ENCODE peak calls at places on chromosomes 2 and 18, in six cellular contexts. Y is stimulated activated CD4-positive, alpha-beta T cell treated with anti-CD3 and anti-CD28 coated beads, Interleukin-15, amount 100 ng/mL, for 1 hour; S is fibroblast of lung; O is transverse colon; R is T follicular helper cell; P is heart right ventricle. H is an unnamed sample.

GRCh38 chr18:45962461-45962860 is 4.7 kb downstream of the EPG5 start:
- DNase-seq in Y (no peak), S (peak; percentile 23), O (no peak), R (peak; percentile 25), P (no peak), H (no peak)

GRCh38 chr2:193475038-193475437 is 1280.3 kb upstream of the TMEFF2 start:
- DNase-seq in Y (no peak), S (no peak), O (no peak), R (no peak), P (no peak), H (no peak)

GRCh38 chr2:71683070-71683469 is 229.7 kb downstream of the DYSF start:
- DNase-seq in Y (no peak), S (no peak), O (no peak), R (no peak), P (no peak), H (no peak)

GRCh38 chr2:30686000-30686399 is 121.2 kb downstream of the CAPN13 start:
- DNase-seq in Y (no peak), S (no peak), O (no peak), R (no peak), P (no peak), H (no peak)

GRCh38 chr2:84924173-84925106 is 19.0 kb downstream of the TMSB10 start:
- DNase-seq in Y (no peak), S (no peak), O (peak; percentile 62), R (no peak), P (peak; percentile 85), H (no peak)

GRCh38 chr18:28158083-28158581 is 18.8 kb downstream of the CDH2 start:
- DNase-seq in Y (no peak), S (peak; percentile 70), O (no peak), R (no peak), P (no peak), H (no peak)

GRCh38 chr2:133077259-133077822 is 407.3 kb upstream of the LYPD1 start:
- DNase-seq in Y (no peak), S (peak; percentile 74), O (no peak), R (no peak), P (peak; percentile 19), H (no peak)

GRCh38 chr18:5175378-5175777 is 21.7 kb downstream of the AKAIN1 start:
- DNase-seq in Y (no peak), S (no peak), O (no peak), R (no peak), P (no peak), H (no peak)

GRCh38 chr2:240929364-240930095 is 23.4 kb downstream of the CROCC2 start:
- DNase-seq in Y (no peak), S (no peak), O (peak; percentile 4), R (no peak), P (no peak), H (no peak)

GRCh38 chr2:147689510-147689909 is 155.3 kb upstream of the ACVR2A start:
- DNase-seq in Y (no peak), S (no peak), O (no peak), R (no peak), P (no peak), H (peak; percentile 76)

GRCh38 chr2:218238896-218239295 is 21.9 kb downstream of the ARPC2 start:
- DNase-seq in Y (no peak), S (no peak), O (no peak), R (no peak), P (no peak), H (no peak)

GRCh38 chr18:10353791-10354190 is 100.6 kb upstream of the APCDD1 start:
- DNase-seq in Y (no peak), S (peak; percentile 78), O (no peak), R (no peak), P (no peak), H (no peak)